ENCODE peak calls at places on chromosomes 4 and X, in eight cellular contexts. One of them, this sample, is unnamed.

GRCh38 chrX:152619897-152620296 is 17.8 kb upstream of the GABRQ start:
- DNase-seq in retinal pigment epithelial cell: no peak
- DNase-seq in adipocyte: no peak
- DNase-seq in gastrocnemius medialis: no peak
- DNase-seq in brain microvascular endothelial cell: no peak
- DNase-seq in neural progenitor cell: no peak
- DNase-seq in fibroblast of pulmonary artery: no peak
- DNase-seq in epithelial cell of esophagus: peak
- DNase-seq in this sample: no peak

GRCh38 chr4:184853385-184853784 is 27.6 kb upstream of the ACSL1 start:
- DNase-seq in retinal pigment epithelial cell: no peak
- DNase-seq in gastrocnemius medialis: no peak
- DNase-seq in adipocyte: no peak
- DNase-seq in neural progenitor cell: no peak
- DNase-seq in brain microvascular endothelial cell: no peak
- DNase-seq in epithelial cell of esophagus: no peak
- DNase-seq in fibroblast of pulmonary artery: no peak
- DNase-seq in this sample: no peak

GRCh38 chr4:107631568-107631967 is 88.5 kb downstream of the PAPSS1 start:
- DNase-seq in brain microvascular endothelial cell: no peak
- DNase-seq in fibroblast of pulmonary artery: no peak
- DNase-seq in epithelial cell of esophagus: no peak
- DNase-seq in neural progenitor cell: no peak
- DNase-seq in gastrocnemius medialis: no peak
- DNase-seq in retinal pigment epithelial cell: no peak
- DNase-seq in adipocyte: no peak
- DNase-seq in this sample: no peak

GRCh38 chr4:155653052-155653451 is 13.6 kb upstream of the GUCY1A1 start:
- DNase-seq in retinal pigment epithelial cell: no peak
- DNase-seq in epithelial cell of esophagus: no peak
- DNase-seq in adipocyte: no peak
- DNase-seq in gastrocnemius medialis: no peak
- DNase-seq in fibroblast of pulmonary artery: no peak
- DNase-seq in brain microvascular endothelial cell: no peak
- DNase-seq in neural progenitor cell: no peak
- DNase-seq in this sample: no peak

GRCh38 chrX:123803331-123803983 is 56.4 kb upstream of the XIAP start:
- DNase-seq in fibroblast of pulmonary artery: peak
- DNase-seq in gastrocnemius medialis: no peak
- DNase-seq in brain microvascular endothelial cell: peak
- DNase-seq in retinal pigment epithelial cell: no peak
- DNase-seq in neural progenitor cell: no peak
- DNase-seq in adipocyte: peak
- DNase-seq in epithelial cell of esophagus: peak
- DNase-seq in this sample: peak

GRCh38 chrX:46812445-46812844 is 24.4 kb upstream of the RP2 start:
- DNase-seq in fibroblast of pulmonary artery: no peak
- DNase-seq in gastrocnemius medialis: no peak
- DNase-seq in neural progenitor cell: no peak
- DNase-seq in brain microvascular endothelial cell: no peak
- DNase-seq in adipocyte: no peak
- DNase-seq in retinal pigment epithelial cell: no peak
- DNase-seq in epithelial cell of esophagus: peak
- DNase-seq in this sample: peak

GRCh38 chr4:139297001-139297410 is 4.3 kb upstream of the NAA15 start:
- DNase-seq in epithelial cell of esophagus: peak
- DNase-seq in adipocyte: no peak
- DNase-seq in retinal pigment epithelial cell: no peak
- DNase-seq in neural progenitor cell: no peak
- DNase-seq in gastrocnemius medialis: peak
- DNase-seq in fibroblast of pulmonary artery: no peak
- DNase-seq in brain microvascular endothelial cell: no peak
- DNase-seq in this sample: peak

GRCh38 chr4:87049508-87049907 is 114.7 kb downstream of the AFF1 start:
- DNase-seq in neural progenitor cell: no peak
- DNase-seq in fibroblast of pulmonary artery: no peak
- DNase-seq in brain microvascular endothelial cell: no peak
- DNase-seq in retinal pigment epithelial cell: no peak
- DNase-seq in adipocyte: no peak
- DNase-seq in epithelial cell of esophagus: no peak
- DNase-seq in gastrocnemius medialis: no peak
- DNase-seq in this sample: no peak

GRCh38 chrX:12949927-12950656 is 24.8 kb upstream of the TMSB4X start:
- DNase-seq in brain microvascular endothelial cell: peak
- DNase-seq in epithelial cell of esophagus: peak
- DNase-seq in fibroblast of pulmonary artery: peak
- DNase-seq in gastrocnemius medialis: peak
- DNase-seq in adipocyte: peak
- DNase-seq in retinal pigment epithelial cell: peak
- DNase-seq in neural progenitor cell: no peak
- DNase-seq in this sample: no peak

GRCh38 chrX:150155396-150156048 is 207.6 kb upstream of the MAMLD1 start:
- DNase-seq in epithelial cell of esophagus: peak
- DNase-seq in retinal pigment epithelial cell: no peak
- DNase-seq in neural progenitor cell: no peak
- DNase-seq in gastrocnemius medialis: no peak
- DNase-seq in brain microvascular endothelial cell: peak
- DNase-seq in fibroblast of pulmonary artery: peak
- DNase-seq in adipocyte: peak
- DNase-seq in this sample: peak

GRCh38 chrX:129738466-129739308 is at the start of gene XPNPEP2:
- DNase-seq in brain microvascular endothelial cell: no peak
- DNase-seq in gastrocnemius medialis: no peak
- DNase-seq in neural progenitor cell: peak
- DNase-seq in epithelial cell of esophagus: no peak
- DNase-seq in fibroblast of pulmonary artery: peak
- DNase-seq in adipocyte: peak
- DNase-seq in retinal pigment epithelial cell: no peak
- DNase-seq in this sample: no peak

GRCh38 chr4:111773858-111774257 is 371.4 kb upstream of the FAM241A start:
- DNase-seq in retinal pigment epithelial cell: peak
- DNase-seq in brain microvascular endothelial cell: no peak
- DNase-seq in adipocyte: peak
- DNase-seq in gastrocnemius medialis: no peak
- DNase-seq in neural progenitor cell: no peak
- DNase-seq in epithelial cell of esophagus: peak
- DNase-seq in fibroblast of pulmonary artery: no peak
- DNase-seq in this sample: no peak

GRCh38 chr4:86990510-86990909 is 55.7 kb downstream of the AFF1 start:
- DNase-seq in retinal pigment epithelial cell: no peak
- DNase-seq in adipocyte: no peak
- DNase-seq in epithelial cell of esophagus: no peak
- DNase-seq in fibroblast of pulmonary artery: no peak
- DNase-seq in gastrocnemius medialis: no peak
- DNase-seq in brain microvascular endothelial cell: no peak
- DNase-seq in neural progenitor cell: no peak
- DNase-seq in this sample: no peak

GRCh38 chrX:16712116-16712824 is at the start of gene CTPS2:
- DNase-seq in neural progenitor cell: peak
- DNase-seq in fibroblast of pulmonary artery: peak
- DNase-seq in retinal pigment epithelial cell: no peak
- DNase-seq in epithelial cell of esophagus: peak
- DNase-seq in gastrocnemius medialis: peak
- DNase-seq in brain microvascular endothelial cell: peak
- DNase-seq in adipocyte: peak
- DNase-seq in this sample: peak

GRCh38 chrX:8034058-8034457 is 106.8 kb upstream of the PNPLA4 start:
- DNase-seq in adipocyte: no peak
- DNase-seq in epithelial cell of esophagus: no peak
- DNase-seq in fibroblast of pulmonary artery: no peak
- DNase-seq in retinal pigment epithelial cell: no peak
- DNase-seq in brain microvascular endothelial cell: no peak
- DNase-seq in gastrocnemius medialis: no peak
- DNase-seq in neural progenitor cell: peak
- DNase-seq in this sample: no peak

GRCh38 chr4:48375651-48376291 is 34.4 kb downstream of the SLAIN2 start:
- DNase-seq in gastrocnemius medialis: peak
- DNase-seq in brain microvascular endothelial cell: peak
- DNase-seq in epithelial cell of esophagus: peak
- DNase-seq in retinal pigment epithelial cell: no peak
- DNase-seq in adipocyte: peak
- DNase-seq in fibroblast of pulmonary artery: peak
- DNase-seq in neural progenitor cell: no peak
- DNase-seq in this sample: peak

GRCh38 chr4:98151145-98151929 is 8.1 kb upstream of the STPG2 start:
- DNase-seq in neural progenitor cell: no peak
- DNase-seq in retinal pigment epithelial cell: no peak
- DNase-seq in brain microvascular endothelial cell: no peak
- DNase-seq in adipocyte: no peak
- DNase-seq in gastrocnemius medialis: no peak
- DNase-seq in fibroblast of pulmonary artery: no peak
- DNase-seq in epithelial cell of esophagus: no peak
- DNase-seq in this sample: no peak

GRCh38 chr4:104971458-104971857 is 175.2 kb upstream of the TET2 start:
- DNase-seq in gastrocnemius medialis: no peak
- DNase-seq in retinal pigment epithelial cell: no peak
- DNase-seq in fibroblast of pulmonary artery: no peak
- DNase-seq in epithelial cell of esophagus: peak
- DNase-seq in adipocyte: no peak
- DNase-seq in neural progenitor cell: no peak
- DNase-seq in brain microvascular endothelial cell: no peak
- DNase-seq in this sample: peak

GRCh38 chr4:149980941-149981340 is 97.3 kb upstream of the DCLK2 start:
- DNase-seq in neural progenitor cell: peak
- DNase-seq in gastrocnemius medialis: no peak
- DNase-seq in epithelial cell of esophagus: peak
- DNase-seq in adipocyte: peak
- DNase-seq in retinal pigment epithelial cell: no peak
- DNase-seq in brain microvascular endothelial cell: peak
- DNase-seq in fibroblast of pulmonary artery: peak
- DNase-seq in this sample: peak

GRCh38 chr4:113020966-113021365 is 28.5 kb upstream of the ANK2 start:
- DNase-seq in retinal pigment epithelial cell: no peak
- DNase-seq in brain microvascular endothelial cell: no peak
- DNase-seq in neural progenitor cell: peak
- DNase-seq in gastrocnemius medialis: no peak
- DNase-seq in fibroblast of pulmonary artery: peak
- DNase-seq in adipocyte: peak
- DNase-seq in epithelial cell of esophagus: no peak
- DNase-seq in this sample: no peak

GRCh38 chrX:31545726-31546125 is 473.9 kb upstream of the FTHL17 start:
- DNase-seq in adipocyte: no peak
- DNase-seq in brain microvascular endothelial cell: no peak
- DNase-seq in fibroblast of pulmonary artery: no peak
- DNase-seq in epithelial cell of esophagus: peak
- DNase-seq in neural progenitor cell: no peak
- DNase-seq in gastrocnemius medialis: no peak
- DNase-seq in retinal pigment epithelial cell: no peak
- DNase-seq in this sample: no peak

GRCh38 chr4:52863324-52863723 is 1.2 kb downstream of the RASL11B start:
- DNase-seq in epithelial cell of esophagus: no peak
- DNase-seq in retinal pigment epithelial cell: no peak
- DNase-seq in gastrocnemius medialis: no peak
- DNase-seq in adipocyte: no peak
- DNase-seq in neural progenitor cell: peak
- DNase-seq in fibroblast of pulmonary artery: no peak
- DNase-seq in brain microvascular endothelial cell: no peak
- DNase-seq in this sample: no peak
- H3K4me3 ChIP-seq in epithelial cell of esophagus: no peak
- H3K4me3 ChIP-seq in retinal pigment epithelial cell: peak
- H3K4me3 ChIP-seq in gastrocnemius medialis: no peak
- H3K4me3 ChIP-seq in adipocyte: peak
- H3K4me3 ChIP-seq in neural progenitor cell: peak
- H3K4me3 ChIP-seq in fibroblast of pulmonary artery: no peak
- H3K4me3 ChIP-seq in brain microvascular endothelial cell: no peak
- H3K4me3 ChIP-seq in this sample: no peak

GRCh38 chrX:80022363-80023031 is 7.9 kb downstream of the TBX22 start:
- DNase-seq in neural progenitor cell: peak
- DNase-seq in brain microvascular endothelial cell: no peak
- DNase-seq in retinal pigment epithelial cell: no peak
- DNase-seq in adipocyte: no peak
- DNase-seq in fibroblast of pulmonary artery: no peak
- DNase-seq in gastrocnemius medialis: no peak
- DNase-seq in epithelial cell of esophagus: no peak
- DNase-seq in this sample: no peak
- H3K4me3 ChIP-seq in neural progenitor cell: peak
- H3K4me3 ChIP-seq in brain microvascular endothelial cell: no peak
- H3K4me3 ChIP-seq in retinal pigment epithelial cell: no peak
- H3K4me3 ChIP-seq in adipocyte: peak
- H3K4me3 ChIP-seq in fibroblast of pulmonary artery: no peak
- H3K4me3 ChIP-seq in gastrocnemius medialis: no peak
- H3K4me3 ChIP-seq in epithelial cell of esophagus: no peak
- H3K4me3 ChIP-seq in this sample: peak

GRCh38 chrX:140091276-140091886 is 126.1 kb upstream of the CXorf66 start:
- DNase-seq in epithelial cell of esophagus: peak
- DNase-seq in neural progenitor cell: peak
- DNase-seq in brain microvascular endothelial cell: no peak
- DNase-seq in adipocyte: peak
- DNase-seq in fibroblast of pulmonary artery: peak
- DNase-seq in gastrocnemius medialis: no peak
- DNase-seq in retinal pigment epithelial cell: no peak
- DNase-seq in this sample: no peak

GRCh38 chrX:140087865-140088264 is 122.5 kb upstream of the CXorf66 start:
- DNase-seq in epithelial cell of esophagus: no peak
- DNase-seq in retinal pigment epithelial cell: no peak
- DNase-seq in gastrocnemius medialis: no peak
- DNase-seq in fibroblast of pulmonary artery: no peak
- DNase-seq in neural progenitor cell: peak
- DNase-seq in adipocyte: no peak
- DNase-seq in brain microvascular endothelial cell: no peak
- DNase-seq in this sample: no peak

GRCh38 chrX:140090800-140091275 is 125.5 kb upstream of the CXorf66 start:
- DNase-seq in epithelial cell of esophagus: no peak
- DNase-seq in fibroblast of pulmonary artery: no peak
- DNase-seq in gastrocnemius medialis: no peak
- DNase-seq in retinal pigment epithelial cell: no peak
- DNase-seq in brain microvascular endothelial cell: no peak
- DNase-seq in adipocyte: no peak
- DNase-seq in neural progenitor cell: no peak
- DNase-seq in this sample: no peak

GRCh38 chrX:140088438-140088837 is 123.1 kb upstream of the CXorf66 start:
- DNase-seq in retinal pigment epithelial cell: no peak
- DNase-seq in neural progenitor cell: no peak
- DNase-seq in adipocyte: no peak
- DNase-seq in gastrocnemius medialis: no peak
- DNase-seq in epithelial cell of esophagus: no peak
- DNase-seq in fibroblast of pulmonary artery: no peak
- DNase-seq in brain microvascular endothelial cell: no peak
- DNase-seq in this sample: no peak

DNA sequence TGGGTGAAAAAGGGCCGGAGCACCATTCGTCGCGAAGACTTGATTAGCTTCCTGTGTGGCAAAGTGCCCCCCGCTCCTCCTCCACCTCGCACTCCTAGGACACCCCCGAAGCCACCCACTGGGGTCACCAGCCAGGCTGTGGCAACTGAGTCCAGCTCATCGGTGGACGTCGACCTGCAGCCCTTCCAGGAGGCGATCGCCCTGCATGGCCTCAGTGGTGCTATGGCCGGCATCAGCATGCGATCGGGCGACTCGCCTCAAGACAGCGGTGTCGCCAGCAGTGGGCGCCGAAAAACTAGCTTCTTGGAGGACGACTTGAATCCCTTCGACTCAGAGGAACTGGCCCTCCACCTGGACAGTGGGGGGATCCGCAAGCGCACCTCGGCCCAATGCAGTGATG is 126.8 kb upstream of the CXorf66 start:
- DNase-seq in fibroblast of pulmonary artery: no peak
- DNase-seq in adipocyte: no peak
- DNase-seq in retinal pigment epithelial cell: no peak
- DNase-seq in neural progenitor cell: no peak
- DNase-seq in epithelial cell of esophagus: no peak
- DNase-seq in gastrocnemius medialis: no peak
- DNase-seq in brain microvascular endothelial cell: no peak
- DNase-seq in this sample: no peak
- H3K4me3 ChIP-seq in fibroblast of pulmonary artery: no peak
- H3K4me3 ChIP-seq in adipocyte: no peak
- H3K4me3 ChIP-seq in retinal pigment epithelial cell: no peak
- H3K4me3 ChIP-seq in neural progenitor cell: no peak
- H3K4me3 ChIP-seq in epithelial cell of esophagus: no peak
- H3K4me3 ChIP-seq in gastrocnemius medialis: no peak
- H3K4me3 ChIP-seq in brain microvascular endothelial cell: no peak
- H3K4me3 ChIP-seq in this sample: no peak

GRCh38 chr4:163665521-163666334 is 171.2 kb downstream of the TMA16 start:
- DNase-seq in retinal pigment epithelial cell: no peak
- DNase-seq in gastrocnemius medialis: no peak
- DNase-seq in adipocyte: no peak
- DNase-seq in neural progenitor cell: no peak
- DNase-seq in fibroblast of pulmonary artery: no peak
- DNase-seq in epithelial cell of esophagus: no peak
- DNase-seq in brain microvascular endothelial cell: no peak
- DNase-seq in this sample: no peak
- H3K4me3 ChIP-seq in retinal pigment epithelial cell: no peak
- H3K4me3 ChIP-seq in gastrocnemius medialis: no peak
- H3K4me3 ChIP-seq in adipocyte: no peak
- H3K4me3 ChIP-seq in neural progenitor cell: no peak
- H3K4me3 ChIP-seq in fibroblast of pulmonary artery: no peak
- H3K4me3 ChIP-seq in epithelial cell of esophagus: no peak
- H3K4me3 ChIP-seq in brain microvascular endothelial cell: no peak
- H3K4me3 ChIP-seq in this sample: no peak